ENCODE peak calls at places on chromosomes 13 and 19, in eight cellular contexts. One of them, this sample, is unnamed.

GRCh38 chr13:111665691-111666095 is 345.3 kb downstream of the TEX29 start:
- DNase-seq in NCI-H1694: no peak
- DNase-seq in stimulated activated CD4-positive, alpha-beta T cell treated with anti-CD3 and anti-CD28 coated beads, TNF-alpha, amount 100 ng/mL, for 24 hours: no peak
- DNase-seq in T-helper 17 cell: no peak
- DNase-seq in astrocyte of the spinal cord: no peak
- DNase-seq in suprapubic skin: no peak
- DNase-seq in NCI-H2081: no peak
- DNase-seq in GM12891: no peak
- DNase-seq in this sample: no peak

GRCh38 chr13:93473441-93474270 is 247.0 kb downstream of the GPC6 start:
- DNase-seq in NCI-H2081: no peak
- DNase-seq in suprapubic skin: no peak
- DNase-seq in T-helper 17 cell: no peak
- DNase-seq in stimulated activated CD4-positive, alpha-beta T cell treated with anti-CD3 and anti-CD28 coated beads, TNF-alpha, amount 100 ng/mL, for 24 hours: no peak
- DNase-seq in NCI-H1694: no peak
- DNase-seq in astrocyte of the spinal cord: no peak
- DNase-seq in GM12891: no peak
- DNase-seq in this sample: no peak

GRCh38 chr13:112160558-112160957 is 93.6 kb downstream of the SOX1 start:
- DNase-seq in NCI-H1694: no peak
- DNase-seq in GM12891: no peak
- DNase-seq in suprapubic skin: no peak
- DNase-seq in stimulated activated CD4-positive, alpha-beta T cell treated with anti-CD3 and anti-CD28 coated beads, TNF-alpha, amount 100 ng/mL, for 24 hours: no peak
- DNase-seq in NCI-H2081: peak
- DNase-seq in astrocyte of the spinal cord: no peak
- DNase-seq in T-helper 17 cell: no peak
- DNase-seq in this sample: no peak

GRCh38 chr13:79749985-79750551 is 269.1 kb downstream of the NDFIP2 start:
- DNase-seq in NCI-H1694: no peak
- DNase-seq in T-helper 17 cell: no peak
- DNase-seq in suprapubic skin: peak
- DNase-seq in NCI-H2081: no peak
- DNase-seq in GM12891: no peak
- DNase-seq in astrocyte of the spinal cord: peak
- DNase-seq in stimulated activated CD4-positive, alpha-beta T cell treated with anti-CD3 and anti-CD28 coated beads, TNF-alpha, amount 100 ng/mL, for 24 hours: no peak
- DNase-seq in this sample: peak

GRCh38 chr19:2055871-2056809 is 5.1 kb upstream of the MKNK2 start:
- DNase-seq in astrocyte of the spinal cord: peak
- DNase-seq in NCI-H1694: no peak
- DNase-seq in stimulated activated CD4-positive, alpha-beta T cell treated with anti-CD3 and anti-CD28 coated beads, TNF-alpha, amount 100 ng/mL, for 24 hours: no peak
- DNase-seq in GM12891: no peak
- DNase-seq in suprapubic skin: peak
- DNase-seq in T-helper 17 cell: no peak
- DNase-seq in NCI-H2081: peak
- DNase-seq in this sample: peak

GRCh38 chr19:38506723-38507550 is 73.4 kb downstream of the RYR1 start:
- DNase-seq in GM12891: peak
- DNase-seq in NCI-H2081: peak
- DNase-seq in astrocyte of the spinal cord: peak
- DNase-seq in suprapubic skin: peak
- DNase-seq in T-helper 17 cell: peak
- DNase-seq in stimulated activated CD4-positive, alpha-beta T cell treated with anti-CD3 and anti-CD28 coated beads, TNF-alpha, amount 100 ng/mL, for 24 hours: peak
- DNase-seq in NCI-H1694: no peak
- DNase-seq in this sample: peak

GRCh38 chr13:28047784-28048388 is 52.5 kb downstream of the FLT3 start:
- DNase-seq in GM12891: no peak
- DNase-seq in T-helper 17 cell: no peak
- DNase-seq in suprapubic skin: no peak
- DNase-seq in astrocyte of the spinal cord: peak
- DNase-seq in NCI-H2081: no peak
- DNase-seq in stimulated activated CD4-positive, alpha-beta T cell treated with anti-CD3 and anti-CD28 coated beads, TNF-alpha, amount 100 ng/mL, for 24 hours: no peak
- DNase-seq in NCI-H1694: no peak
- DNase-seq in this sample: no peak

GRCh38 chr13:89363144-89363543 is 1692.0 kb downstream of the SLITRK5 start:
- DNase-seq in suprapubic skin: no peak
- DNase-seq in NCI-H2081: no peak
- DNase-seq in T-helper 17 cell: no peak
- DNase-seq in GM12891: no peak
- DNase-seq in astrocyte of the spinal cord: no peak
- DNase-seq in NCI-H1694: no peak
- DNase-seq in stimulated activated CD4-positive, alpha-beta T cell treated with anti-CD3 and anti-CD28 coated beads, TNF-alpha, amount 100 ng/mL, for 24 hours: no peak
- DNase-seq in this sample: no peak

GRCh38 chr13:44321961-44322360 is 51.7 kb upstream of the SERP2 start:
- DNase-seq in NCI-H1694: no peak
- DNase-seq in NCI-H2081: no peak
- DNase-seq in GM12891: no peak
- DNase-seq in suprapubic skin: no peak
- DNase-seq in astrocyte of the spinal cord: no peak
- DNase-seq in T-helper 17 cell: no peak
- DNase-seq in stimulated activated CD4-positive, alpha-beta T cell treated with anti-CD3 and anti-CD28 coated beads, TNF-alpha, amount 100 ng/mL, for 24 hours: no peak
- DNase-seq in this sample: no peak

GRCh38 chr13:102236830-102237621 is 164.8 kb downstream of the FGF14 start:
- DNase-seq in T-helper 17 cell: no peak
- DNase-seq in astrocyte of the spinal cord: no peak
- DNase-seq in suprapubic skin: no peak
- DNase-seq in NCI-H1694: peak
- DNase-seq in GM12891: no peak
- DNase-seq in NCI-H2081: no peak
- DNase-seq in stimulated activated CD4-positive, alpha-beta T cell treated with anti-CD3 and anti-CD28 coated beads, TNF-alpha, amount 100 ng/mL, for 24 hours: no peak
- DNase-seq in this sample: no peak

GRCh38 chr13:30151398-30151797 is 156.0 kb downstream of the KATNAL1 start:
- DNase-seq in T-helper 17 cell: no peak
- DNase-seq in stimulated activated CD4-positive, alpha-beta T cell treated with anti-CD3 and anti-CD28 coated beads, TNF-alpha, amount 100 ng/mL, for 24 hours: no peak
- DNase-seq in NCI-H2081: no peak
- DNase-seq in GM12891: no peak
- DNase-seq in astrocyte of the spinal cord: no peak
- DNase-seq in NCI-H1694: no peak
- DNase-seq in suprapubic skin: no peak
- DNase-seq in this sample: no peak

GRCh38 chr19:45103625-45104319 is 10.8 kb downstream of the PPP1R37 start:
- DNase-seq in NCI-H2081: peak
- DNase-seq in GM12891: no peak
- DNase-seq in astrocyte of the spinal cord: no peak
- DNase-seq in suprapubic skin: no peak
- DNase-seq in stimulated activated CD4-positive, alpha-beta T cell treated with anti-CD3 and anti-CD28 coated beads, TNF-alpha, amount 100 ng/mL, for 24 hours: no peak
- DNase-seq in T-helper 17 cell: no peak
- DNase-seq in NCI-H1694: no peak
- DNase-seq in this sample: no peak

GRCh38 chr13:102709536-102709935 is 14.7 kb upstream of the METTL21C start:
- DNase-seq in T-helper 17 cell: no peak
- DNase-seq in NCI-H2081: no peak
- DNase-seq in suprapubic skin: no peak
- DNase-seq in GM12891: no peak
- DNase-seq in astrocyte of the spinal cord: no peak
- DNase-seq in NCI-H1694: no peak
- DNase-seq in stimulated activated CD4-positive, alpha-beta T cell treated with anti-CD3 and anti-CD28 coated beads, TNF-alpha, amount 100 ng/mL, for 24 hours: no peak
- DNase-seq in this sample: no peak

GRCh38 chr19:46753420-46754155 is 7.3 kb upstream of the STRN4 start:
- DNase-seq in suprapubic skin: no peak
- DNase-seq in stimulated activated CD4-positive, alpha-beta T cell treated with anti-CD3 and anti-CD28 coated beads, TNF-alpha, amount 100 ng/mL, for 24 hours: no peak
- DNase-seq in NCI-H1694: peak
- DNase-seq in T-helper 17 cell: peak
- DNase-seq in astrocyte of the spinal cord: no peak
- DNase-seq in NCI-H2081: peak
- DNase-seq in GM12891: peak
- DNase-seq in this sample: peak

GRCh38 chr13:109684084-109684835 is 102.1 kb downstream of the IRS2 start:
- DNase-seq in astrocyte of the spinal cord: no peak
- DNase-seq in NCI-H2081: no peak
- DNase-seq in NCI-H1694: no peak
- DNase-seq in stimulated activated CD4-positive, alpha-beta T cell treated with anti-CD3 and anti-CD28 coated beads, TNF-alpha, amount 100 ng/mL, for 24 hours: no peak
- DNase-seq in T-helper 17 cell: no peak
- DNase-seq in suprapubic skin: no peak
- DNase-seq in GM12891: no peak
- DNase-seq in this sample: no peak

GRCh38 chr19:4089400-4089908 is 22.8 kb upstream of the ZBTB7A start:
- DNase-seq in NCI-H2081: no peak
- DNase-seq in GM12891: peak
- DNase-seq in suprapubic skin: no peak
- DNase-seq in stimulated activated CD4-positive, alpha-beta T cell treated with anti-CD3 and anti-CD28 coated beads, TNF-alpha, amount 100 ng/mL, for 24 hours: no peak
- DNase-seq in NCI-H1694: no peak
- DNase-seq in astrocyte of the spinal cord: no peak
- DNase-seq in T-helper 17 cell: no peak
- DNase-seq in this sample: no peak

GRCh38 chr19:14375055-14375581 is 6.1 kb upstream of the ADGRE5 start:
- DNase-seq in astrocyte of the spinal cord: no peak
- DNase-seq in stimulated activated CD4-positive, alpha-beta T cell treated with anti-CD3 and anti-CD28 coated beads, TNF-alpha, amount 100 ng/mL, for 24 hours: no peak
- DNase-seq in NCI-H2081: no peak
- DNase-seq in GM12891: no peak
- DNase-seq in NCI-H1694: no peak
- DNase-seq in T-helper 17 cell: peak
- DNase-seq in suprapubic skin: no peak
- DNase-seq in this sample: peak

GRCh38 chr13:30698023-30698422 is 37.3 kb upstream of the ALOX5AP start:
- DNase-seq in NCI-H1694: no peak
- DNase-seq in astrocyte of the spinal cord: peak
- DNase-seq in suprapubic skin: no peak
- DNase-seq in GM12891: no peak
- DNase-seq in stimulated activated CD4-positive, alpha-beta T cell treated with anti-CD3 and anti-CD28 coated beads, TNF-alpha, amount 100 ng/mL, for 24 hours: no peak
- DNase-seq in T-helper 17 cell: no peak
- DNase-seq in NCI-H2081: no peak
- DNase-seq in this sample: no peak

GRCh38 chr13:50130686-50131051 is 115.4 kb downstream of the KCNRG start:
- DNase-seq in GM12891: no peak
- DNase-seq in NCI-H2081: no peak
- DNase-seq in NCI-H1694: no peak
- DNase-seq in T-helper 17 cell: peak
- DNase-seq in stimulated activated CD4-positive, alpha-beta T cell treated with anti-CD3 and anti-CD28 coated beads, TNF-alpha, amount 100 ng/mL, for 24 hours: no peak
- DNase-seq in suprapubic skin: no peak
- DNase-seq in astrocyte of the spinal cord: peak
- DNase-seq in this sample: no peak

GRCh38 chr19:15279326-15279904 is 47.2 kb upstream of the EPHX3 start:
- DNase-seq in NCI-H1694: no peak
- DNase-seq in NCI-H2081: no peak
- DNase-seq in astrocyte of the spinal cord: no peak
- DNase-seq in suprapubic skin: no peak
- DNase-seq in T-helper 17 cell: no peak
- DNase-seq in stimulated activated CD4-positive, alpha-beta T cell treated with anti-CD3 and anti-CD28 coated beads, TNF-alpha, amount 100 ng/mL, for 24 hours: no peak
- DNase-seq in GM12891: no peak
- DNase-seq in this sample: no peak

GRCh38 chr19:29623726-29624488 is 17.8 kb downstream of the POP4 start:
- DNase-seq in NCI-H2081: no peak
- DNase-seq in astrocyte of the spinal cord: no peak
- DNase-seq in stimulated activated CD4-positive, alpha-beta T cell treated with anti-CD3 and anti-CD28 coated beads, TNF-alpha, amount 100 ng/mL, for 24 hours: peak
- DNase-seq in GM12891: no peak
- DNase-seq in T-helper 17 cell: no peak
- DNase-seq in suprapubic skin: no peak
- DNase-seq in NCI-H1694: no peak
- DNase-seq in this sample: no peak

GRCh38 chr13:114049026-114049425 is 75.2 kb upstream of the C13orf46 start:
- DNase-seq in T-helper 17 cell: no peak
- DNase-seq in stimulated activated CD4-positive, alpha-beta T cell treated with anti-CD3 and anti-CD28 coated beads, TNF-alpha, amount 100 ng/mL, for 24 hours: peak
- DNase-seq in GM12891: peak
- DNase-seq in astrocyte of the spinal cord: no peak
- DNase-seq in NCI-H1694: no peak
- DNase-seq in suprapubic skin: no peak
- DNase-seq in NCI-H2081: no peak
- DNase-seq in this sample: no peak

GRCh38 chr13:67148219-67148583 is 81.9 kb downstream of the PCDH9 start:
- DNase-seq in suprapubic skin: no peak
- DNase-seq in NCI-H2081: no peak
- DNase-seq in astrocyte of the spinal cord: peak
- DNase-seq in GM12891: no peak
- DNase-seq in NCI-H1694: no peak
- DNase-seq in stimulated activated CD4-positive, alpha-beta T cell treated with anti-CD3 and anti-CD28 coated beads, TNF-alpha, amount 100 ng/mL, for 24 hours: no peak
- DNase-seq in T-helper 17 cell: no peak
- DNase-seq in this sample: no peak

GRCh38 chr13:113581871-113582270 is 2.7 kb upstream of the TFDP1 start:
- DNase-seq in astrocyte of the spinal cord: no peak
- DNase-seq in suprapubic skin: no peak
- DNase-seq in NCI-H1694: no peak
- DNase-seq in NCI-H2081: no peak
- DNase-seq in GM12891: no peak
- DNase-seq in stimulated activated CD4-positive, alpha-beta T cell treated with anti-CD3 and anti-CD28 coated beads, TNF-alpha, amount 100 ng/mL, for 24 hours: no peak
- DNase-seq in T-helper 17 cell: no peak
- DNase-seq in this sample: no peak

GRCh38 chr19:53908106-53908932 is 759 bp upstream of the CACNG7 start:
- DNase-seq in NCI-H2081: no peak
- DNase-seq in T-helper 17 cell: no peak
- DNase-seq in NCI-H1694: no peak
- DNase-seq in stimulated activated CD4-positive, alpha-beta T cell treated with anti-CD3 and anti-CD28 coated beads, TNF-alpha, amount 100 ng/mL, for 24 hours: peak
- DNase-seq in suprapubic skin: no peak
- DNase-seq in astrocyte of the spinal cord: peak
- DNase-seq in GM12891: peak
- DNase-seq in this sample: no peak

GRCh38 chr13:64371045-64371444 is 2859.1 kb downstream of the PCDH9 start:
- DNase-seq in astrocyte of the spinal cord: peak
- DNase-seq in suprapubic skin: no peak
- DNase-seq in NCI-H2081: no peak
- DNase-seq in stimulated activated CD4-positive, alpha-beta T cell treated with anti-CD3 and anti-CD28 coated beads, TNF-alpha, amount 100 ng/mL, for 24 hours: no peak
- DNase-seq in T-helper 17 cell: no peak
- DNase-seq in NCI-H1694: no peak
- DNase-seq in GM12891: no peak
- DNase-seq in this sample: no peak

GRCh38 chr13:60431108-60431700 is 34.2 kb downstream of the TDRD3 start:
- DNase-seq in astrocyte of the spinal cord: peak
- DNase-seq in stimulated activated CD4-positive, alpha-beta T cell treated with anti-CD3 and anti-CD28 coated beads, TNF-alpha, amount 100 ng/mL, for 24 hours: no peak
- DNase-seq in suprapubic skin: no peak
- DNase-seq in GM12891: no peak
- DNase-seq in T-helper 17 cell: no peak
- DNase-seq in NCI-H1694: peak
- DNase-seq in NCI-H2081: peak
- DNase-seq in this sample: no peak

GRCh38 chr13:87675851-87676250 is 4.7 kb downstream of the SLITRK5 start:
- DNase-seq in T-helper 17 cell: no peak
- DNase-seq in astrocyte of the spinal cord: no peak
- DNase-seq in NCI-H1694: no peak
- DNase-seq in suprapubic skin: no peak
- DNase-seq in GM12891: no peak
- DNase-seq in stimulated activated CD4-positive, alpha-beta T cell treated with anti-CD3 and anti-CD28 coated beads, TNF-alpha, amount 100 ng/mL, for 24 hours: no peak
- DNase-seq in NCI-H2081: no peak
- DNase-seq in this sample: no peak

GRCh38 chr19:2983351-2984195 is 6.2 kb downstream of the TLE6 start:
- DNase-seq in stimulated activated CD4-positive, alpha-beta T cell treated with anti-CD3 and anti-CD28 coated beads, TNF-alpha, amount 100 ng/mL, for 24 hours: no peak
- DNase-seq in T-helper 17 cell: no peak
- DNase-seq in GM12891: no peak
- DNase-seq in NCI-H2081: peak
- DNase-seq in NCI-H1694: no peak
- DNase-seq in suprapubic skin: peak
- DNase-seq in astrocyte of the spinal cord: peak
- DNase-seq in this sample: no peak

GRCh38 chr19:29771708-29772415 is 39.9 kb upstream of the CCNE1 start:
- DNase-seq in T-helper 17 cell: no peak
- DNase-seq in suprapubic skin: no peak
- DNase-seq in astrocyte of the spinal cord: peak
- DNase-seq in NCI-H2081: no peak
- DNase-seq in stimulated activated CD4-positive, alpha-beta T cell treated with anti-CD3 and anti-CD28 coated beads, TNF-alpha, amount 100 ng/mL, for 24 hours: no peak
- DNase-seq in GM12891: no peak
- DNase-seq in NCI-H1694: no peak
- DNase-seq in this sample: no peak

GRCh38 chr13:94192576-94192975 is 286.9 kb downstream of the DCT start:
- DNase-seq in stimulated activated CD4-positive, alpha-beta T cell treated with anti-CD3 and anti-CD28 coated beads, TNF-alpha, amount 100 ng/mL, for 24 hours: no peak
- DNase-seq in NCI-H2081: peak
- DNase-seq in suprapubic skin: no peak
- DNase-seq in NCI-H1694: peak
- DNase-seq in astrocyte of the spinal cord: peak
- DNase-seq in GM12891: peak
- DNase-seq in T-helper 17 cell: no peak
- DNase-seq in this sample: no peak

GRCh38 chr13:51817717-51818116 is 13.8 kb upstream of the DHRS12 start:
- DNase-seq in astrocyte of the spinal cord: no peak
- DNase-seq in NCI-H2081: no peak
- DNase-seq in NCI-H1694: no peak
- DNase-seq in stimulated activated CD4-positive, alpha-beta T cell treated with anti-CD3 and anti-CD28 coated beads, TNF-alpha, amount 100 ng/mL, for 24 hours: no peak
- DNase-seq in T-helper 17 cell: no peak
- DNase-seq in GM12891: no peak
- DNase-seq in suprapubic skin: no peak
- DNase-seq in this sample: no peak

This sample was measured in mucosa of gallbladder.